ENCODE peak calls at places on chromosomes 16 and 17, in six cellular contexts. G is AG08396; A is LHCN-M2; K is T-helper 1 cell; Z is stimulated activated CD8-positive, alpha-beta memory T cell treated with anti-CD3 and anti-CD28 coated beads, Interleukin-4, amount 100 ng/mL, for 24 hours; J is activated CD4-positive, alpha-beta T cell treated with anti-CD3 and anti-CD28 coated beads, Interleukin-2, amount 50 U/mL, for 24 hours. Y is an unnamed sample.

GRCh38 chr16:48117217-48118105 is 38.3 kb downstream of the ABCC12 start:
- DNase-seq in G (peak), A (peak), K (peak), Z (peak), J (peak), Y (peak)

GRCh38 chr16:19115148-19116021 is 1.6 kb downstream of the ITPRIPL2 start:
- DNase-seq in G (no peak), A (no peak), K (no peak), Z (no peak), J (no peak), Y (no peak)

GRCh38 chr17:81173354-81173753 is 7.3 kb upstream of the AATK start:
- DNase-seq in G (no peak), A (no peak), K (no peak), Z (no peak), J (no peak), Y (peak)

GRCh38 chr16:31695667-31696066 is 168.0 kb downstream of the AHSP start:
- DNase-seq in G (no peak), A (no peak), K (peak), Z (no peak), J (peak), Y (no peak)

GRCh38 chr17:11986179-11986938 is 10.9 kb downstream of the ZNF18 start:
- DNase-seq in G (no peak), A (no peak), K (no peak), Z (no peak), J (no peak), Y (no peak)

GRCh38 chr17:12398636-12399035 is 267.1 kb upstream of the MYOCD start:
- DNase-seq in G (no peak), A (no peak), K (no peak), Z (no peak), J (no peak), Y (no peak)

GRCh38 chr17:57750109-57750845 is 5.2 kb upstream of the CCDC182 start:
- DNase-seq in G (no peak), A (no peak), K (no peak), Z (no peak), J (no peak), Y (no peak)

GRCh38 chr16:4675864-4676786 is 17.2 kb upstream of the NUDT16L1 start:
- DNase-seq in G (no peak), A (no peak), K (peak), Z (peak), J (no peak), Y (no peak)

GRCh38 chr17:1532836-1533602 is 16.6 kb upstream of the INPP5K start:
- DNase-seq in G (no peak), A (no peak), K (peak), Z (peak), J (no peak), Y (peak)

GRCh38 chr16:10312784-10313724 is 72.8 kb upstream of the ATF7IP2 start:
- DNase-seq in G (no peak), A (no peak), K (no peak), Z (no peak), J (no peak), Y (no peak)

GRCh38 chr17:76841776-76842405 is 26.3 kb upstream of the MGAT5B start:
- DNase-seq in G (no peak), A (no peak), K (no peak), Z (no peak), J (no peak), Y (no peak)

GRCh38 chr16:11312718-11313492 is 31.8 kb upstream of the PRM1 start:
- DNase-seq in G (peak), A (no peak), K (peak), Z (no peak), J (no peak), Y (no peak)

GRCh38 chr17:50845260-50846147 is 10.1 kb downstream of the WFIKKN2 start:
- DNase-seq in G (peak), A (no peak), K (no peak), Z (no peak), J (no peak), Y (peak)

GRCh38 chr17:47660064-47660492 is 10.4 kb downstream of the KPNB1 start:
- DNase-seq in G (no peak), A (no peak), K (peak), Z (no peak), J (no peak), Y (no peak)

GRCh38 chr17:31272236-31272635 is 24.8 kb downstream of the OMG start:
- DNase-seq in G (no peak), A (no peak), K (no peak), Z (no peak), J (no peak), Y (no peak)

GRCh38 chr17:43330876-43331639 is 67.7 kb upstream of the ARL4D start:
- DNase-seq in G (no peak), A (no peak), K (no peak), Z (no peak), J (no peak), Y (no peak)

GRCh38 chr16:78227855-78228254 is 128.4 kb downstream of the WWOX start:
- DNase-seq in G (no peak), A (peak), K (no peak), Z (no peak), J (no peak), Y (no peak)

GRCh38 chr16:51382215-51382614 is 231.1 kb upstream of the SALL1 start:
- DNase-seq in G (no peak), A (no peak), K (no peak), Z (no peak), J (no peak), Y (no peak)

GRCh38 chr17:45021607-45022287 is 29.7 kb downstream of the DCAKD start:
- DNase-seq in G (peak), A (peak), K (peak), Z (peak), J (peak), Y (peak)

GRCh38 chr17:80899402-80900268 is 92.0 kb upstream of the CHMP6 start:
- DNase-seq in G (peak), A (peak), K (peak), Z (peak), J (peak), Y (no peak)

GRCh38 chr17:38969281-38969680 is 2.1 kb upstream of the FBXO47 start:
- DNase-seq in G (no peak), A (no peak), K (no peak), Z (no peak), J (no peak), Y (no peak)

GRCh38 chr17:20992987-20993862 is 49.6 kb downstream of the USP22 start:
- DNase-seq in G (peak), A (peak), K (peak), Z (peak), J (peak), Y (peak)

GRCh38 chr17:35965272-35965671 is 16.0 kb downstream of the CCL16 start:
- DNase-seq in G (no peak), A (no peak), K (no peak), Z (no peak), J (no peak), Y (no peak)

GRCh38 chr16:2043296-2043979 is 4.2 kb downstream of the NTHL1 start:
- DNase-seq in G (no peak), A (no peak), K (no peak), Z (no peak), J (no peak), Y (no peak)

GRCh38 chr16:47045023-47045422 is 71.5 kb upstream of the DNAJA2 start:
- DNase-seq in G (no peak), A (no peak), K (no peak), Z (no peak), J (no peak), Y (peak)

GRCh38 chr17:35099929-35100328 is 19.7 kb downstream of the RAD51D start:
- DNase-seq in G (no peak), A (no peak), K (no peak), Z (no peak), J (no peak), Y (no peak)

GRCh38 chr17:76922084-76922483 is 53.9 kb downstream of the MGAT5B start:
- DNase-seq in G (no peak), A (no peak), K (no peak), Z (no peak), J (no peak), Y (no peak)

GRCh38 chr17:52995127-52995526 is 827.6 kb upstream of the KIF2B start:
- DNase-seq in G (no peak), A (no peak), K (no peak), Z (no peak), J (no peak), Y (no peak)

GRCh38 chr16:15879255-15879804 is 9.1 kb downstream of the CEP20 start:
- DNase-seq in G (peak), A (peak), K (no peak), Z (no peak), J (no peak), Y (peak)

GRCh38 chr17:31499771-31500554 is 108.5 kb downstream of the RAB11FIP4 start:
- DNase-seq in G (no peak), A (peak), K (no peak), Z (no peak), J (no peak), Y (no peak)

GRCh38 chr16:49343291-49343690 is 30.3 kb upstream of the C16orf78 start:
- DNase-seq in G (no peak), A (no peak), K (no peak), Z (no peak), J (no peak), Y (no peak)

GRCh38 chr17:17515921-17516295 is 19.7 kb upstream of the RASD1 start:
- DNase-seq in G (no peak), A (peak), K (no peak), Z (no peak), J (no peak), Y (peak)

GRCh38 chr17:50471009-50471905 is 2.6 kb upstream of the CHAD start:
- DNase-seq in G (no peak), A (no peak), K (no peak), Z (no peak), J (no peak), Y (no peak)

GRCh38 chr17:61770043-61770442 is 93.3 kb downstream of the BRIP1 start:
- DNase-seq in G (no peak), A (peak), K (no peak), Z (no peak), J (no peak), Y (peak)

GRCh38 chr16:67100569-67101300 is 9.0 kb upstream of the PHAF1 start:
- DNase-seq in G (no peak), A (peak), K (peak), Z (no peak), J (no peak), Y (no peak)

GRCh38 chr16:63323722-63324121 is 1287.5 kb upstream of the CDH8 start:
- DNase-seq in G (no peak), A (no peak), K (no peak), Z (no peak), J (no peak), Y (no peak)

GRCh38 chr17:75240394-75241142 is 20.8 kb downstream of the GGA3 start:
- DNase-seq in G (peak), A (peak), K (no peak), Z (no peak), J (no peak), Y (no peak)

GRCh38 chr17:16003841-16004240 is 4.2 kb downstream of the TTC19 start:
- DNase-seq in G (no peak), A (no peak), K (no peak), Z (no peak), J (no peak), Y (no peak)